ENCODE peak calls at places on chromosomes 1 and 21, in seven cellular contexts. F, Q, T, U, V, B and X are unnamed samples.
A peak's percentile ranks its signal among the peaks of the same experiment; 100 is the strongest.

GRCh38 chr1:93591833-93592635 is 89.6 kb downstream of the BCAR3 start:
- DNase-seq in F (no peak), Q (peak; percentile 87), T (peak; percentile 94), U (peak; percentile 94), V (no peak), B (peak; percentile 84), X (peak; percentile 14)

GRCh38 chr1:149986486-149987296 is 23.8 kb downstream of the OTUD7B start:
- DNase-seq in F (no peak), Q (no peak), T (no peak), U (no peak), V (no peak), B (no peak), X (no peak)

GRCh38 chr1:44596511-44596910 is 77.8 kb downstream of the TMEM53 start:
- DNase-seq in F (no peak), Q (no peak), T (no peak), U (no peak), V (no peak), B (no peak), X (no peak)

GRCh38 chr1:181676269-181676668 is 193.0 kb downstream of the CACNA1E start:
- DNase-seq in F (no peak), Q (peak; percentile 22), T (peak; percentile 51), U (no peak), V (no peak), B (no peak), X (no peak)

GRCh38 chr1:218865591-218865990 is 308.1 kb upstream of the LYPLAL1 start:
- DNase-seq in F (no peak), Q (no peak), T (no peak), U (no peak), V (no peak), B (no peak), X (no peak)

GRCh38 chr21:35291963-35292627 is 243.0 kb upstream of the RUNX1 start:
- DNase-seq in F (no peak), Q (no peak), T (no peak), U (no peak), V (no peak), B (no peak), X (no peak)

GRCh38 chr1:184813528-184814089 is 59.0 kb upstream of the EDEM3 start:
- DNase-seq in F (no peak), Q (no peak), T (no peak), U (no peak), V (no peak), B (no peak), X (no peak)

GRCh38 chr1:33719771-33720670 is 143.9 kb upstream of the HMGB4 start:
- DNase-seq in F (no peak), Q (no peak), T (no peak), U (no peak), V (no peak), B (no peak), X (no peak)

GRCh38 chr1:189607477-189608096 is 870.1 kb downstream of the BRINP3 start:
- DNase-seq in F (no peak), Q (no peak), T (no peak), U (no peak), V (no peak), B (no peak), X (no peak)

GRCh38 chr1:23930861-23931471 is 17.8 kb upstream of the CNR2 start:
- DNase-seq in F (no peak), Q (no peak), T (no peak), U (no peak), V (no peak), B (no peak), X (no peak)

GRCh38 chr1:15949453-15950245 is 26.3 kb downstream of the ZBTB17 start:
- DNase-seq in F (peak; percentile 83), Q (peak; percentile 47), T (peak; percentile 73), U (peak; percentile 93), V (peak; percentile 83), B (peak; percentile 89), X (peak; percentile 96)

GRCh38 chr1:98373055-98373454 is 288.5 kb upstream of the SNX7 start:
- DNase-seq in F (no peak), Q (no peak), T (no peak), U (no peak), V (no peak), B (no peak), X (no peak)

GRCh38 chr1:221878134-221878533 is 136.2 kb upstream of the DUSP10 start:
- DNase-seq in F (no peak), Q (no peak), T (no peak), U (no peak), V (no peak), B (no peak), X (no peak)

GRCh38 chr1:157269656-157270375 is 131.6 kb upstream of the ETV3 start:
- DNase-seq in F (no peak), Q (no peak), T (no peak), U (no peak), V (no peak), B (no peak), X (no peak)

GRCh38 chr1:34900775-34901502 is 28.5 kb downstream of the DLGAP3 start:
- DNase-seq in F (no peak), Q (no peak), T (no peak), U (no peak), V (no peak), B (no peak), X (no peak)

GRCh38 chr1:235938714-235939487 is 72.2 kb upstream of the LYST start:
- DNase-seq in F (no peak), Q (no peak), T (no peak), U (no peak), V (no peak), B (no peak), X (no peak)

GRCh38 chr1:207861442-207862177 is 49.3 kb downstream of the CD34 start:
- DNase-seq in F (no peak), Q (no peak), T (no peak), U (no peak), V (no peak), B (no peak), X (no peak)

GRCh38 chr1:28248273-28249012 is 10.9 kb upstream of the SESN2 start:
- DNase-seq in F (peak; percentile 82), Q (peak; percentile 63), T (peak; percentile 93), U (peak; percentile 79), V (peak; percentile 81), B (peak; percentile 87), X (peak; percentile 89)

GRCh38 chr21:42176864-42177263 is 42.1 kb upstream of the ABCG1 start:
- DNase-seq in F (no peak), Q (no peak), T (no peak), U (no peak), V (no peak), B (no peak), X (no peak)

GRCh38 chr1:51607676-51608075 is 9.2 kb upstream of the OSBPL9 start:
- DNase-seq in F (no peak), Q (no peak), T (no peak), U (no peak), V (no peak), B (no peak), X (no peak)

GRCh38 chr1:37234941-37235418 is 200.7 kb upstream of the GRIK3 start:
- DNase-seq in F (no peak), Q (no peak), T (no peak), U (no peak), V (no peak), B (no peak), X (no peak)

GRCh38 chr1:60222492-60223369 is 149.2 kb upstream of the C1orf87 start:
- DNase-seq in F (no peak), Q (no peak), T (no peak), U (no peak), V (no peak), B (no peak), X (no peak)

GRCh38 chr1:151720190-151720953 is 950 bp upstream of the RIIAD1 start:
- DNase-seq in F (no peak), Q (no peak), T (no peak), U (no peak), V (no peak), B (no peak), X (no peak)

GRCh38 chr1:151720974-151721787 is at the start of gene RIIAD1:
- DNase-seq in F (no peak), Q (peak; percentile 67), T (no peak), U (no peak), V (peak; percentile 38), B (no peak), X (peak; percentile 18)

GRCh38 chr1:151718666-151719065 is 2.1 kb upstream of the CELF3 start:
- DNase-seq in F (no peak), Q (no peak), T (no peak), U (no peak), V (no peak), B (no peak), X (no peak)

GRCh38 chr1:151723726-151724370 is 2.5 kb downstream of the RIIAD1 start:
- DNase-seq in F (no peak), Q (no peak), T (no peak), U (no peak), V (no peak), B (no peak), X (no peak)

GRCh38 chr1:151721788-151722510 is 627 bp downstream of the RIIAD1 start:
- DNase-seq in F (no peak), Q (no peak), T (no peak), U (no peak), V (no peak), B (no peak), X (no peak)
- TF ChIP-seq CTCF in F (no peak), Q (no peak), T (no peak), U (no peak), V (no peak), B (no peak), X (no peak)

GRCh38 chr1:160800142-160800541 is 4.2 kb downstream of the LY9 start:
- DNase-seq in F (no peak), Q (no peak), T (no peak), U (no peak), V (no peak), B (no peak), X (no peak)
- H3K4me1 ChIP-seq in F (no peaks in the 10 kb centered on the region), Q (no peaks in the 10 kb centered on the region), T (no peaks in the 10 kb centered on the region), U (no peaks in the 10 kb centered on the region), V (no peaks in the 10 kb centered on the region), B (no peaks in the 10 kb centered on the region), X (peaks cover 59% of the 10 kb centered on the region)

GRCh38 chr1:202205523-202206190 is 12.1 kb downstream of the LGR6 start:
- DNase-seq in F (no peak), Q (no peak), T (no peak), U (no peak), V (no peak), B (no peak), X (no peak)
- TF ChIP-seq CTCF in F (no peak), Q (peak; percentile 32), T (no peak), U (no peak), V (no peak), B (peak; percentile 22), X (no peak)

GRCh38 chr1:169689395-169689794 is 22.0 kb downstream of the SELL start:
- DNase-seq in F (no peak), Q (no peak), T (no peak), U (no peak), V (no peak), B (no peak), X (no peak)

GRCh38 chr1:169692766-169693460 is 18.5 kb downstream of the SELL start:
- DNase-seq in F (no peak), Q (no peak), T (no peak), U (no peak), V (no peak), B (no peak), X (no peak)

GRCh38 chr1:169694304-169694703 is 17.1 kb downstream of the SELL start:
- DNase-seq in F (no peak), Q (no peak), T (no peak), U (no peak), V (no peak), B (no peak), X (peak; percentile 58)

GRCh38 chr1:169696273-169697100 is 14.9 kb downstream of the SELL start:
- DNase-seq in F (no peak), Q (no peak), T (no peak), U (no peak), V (no peak), B (no peak), X (no peak)

GRCh38 chr1:169690489-169690888 is 20.9 kb downstream of the SELL start:
- DNase-seq in F (no peak), Q (no peak), T (no peak), U (no peak), V (no peak), B (no peak), X (no peak)
- H3K4me1 ChIP-seq in F (no peaks in the 10 kb centered on the region), Q (no peaks in the 10 kb centered on the region), T (no peaks in the 10 kb centered on the region), U (no peaks in the 10 kb centered on the region), V (no peaks in the 10 kb centered on the region), B (no peaks in the 10 kb centered on the region), X (peaks cover 83% of the 10 kb centered on the region)